ENCODE peak calls at places on chromosomes 11 and 22, in six cellular contexts. One of them, this sample, is unnamed.

GRCh38 chr11:101188801-101189200 is 59.2 kb upstream of the PGR start:
- DNase-seq in right cardiac atrium: no peak
- DNase-seq in brain microvascular endothelial cell: no peak
- DNase-seq in endodermal cell: no peak
- DNase-seq in left ventricle myocardium inferior: no peak
- DNase-seq in heart right ventricle: no peak
- DNase-seq in this sample: no peak

GRCh38 chr11:125517116-125517804 is 21.2 kb upstream of the FEZ1 start:
- DNase-seq in right cardiac atrium: no peak
- DNase-seq in brain microvascular endothelial cell: peak; percentile 83
- DNase-seq in endodermal cell: peak; percentile 96
- DNase-seq in left ventricle myocardium inferior: no peak
- DNase-seq in heart right ventricle: peak; percentile 20
- DNase-seq in this sample: no peak

GRCh38 chr11:22555901-22556300 is 69.7 kb downstream of the FANCF start:
- DNase-seq in right cardiac atrium: no peak
- DNase-seq in brain microvascular endothelial cell: no peak
- DNase-seq in endodermal cell: no peak
- DNase-seq in left ventricle myocardium inferior: no peak
- DNase-seq in heart right ventricle: no peak
- DNase-seq in this sample: no peak

GRCh38 chr11:95659088-95659487 is 130.5 kb downstream of the FAM76B start:
- DNase-seq in right cardiac atrium: no peak
- DNase-seq in brain microvascular endothelial cell: peak; percentile 49
- DNase-seq in endodermal cell: no peak
- DNase-seq in left ventricle myocardium inferior: no peak
- DNase-seq in heart right ventricle: no peak
- DNase-seq in this sample: no peak

GRCh38 chr11:124762077-124762623 is at the start of gene ESAM:
- DNase-seq in right cardiac atrium: peak; percentile 87
- DNase-seq in brain microvascular endothelial cell: no peak
- DNase-seq in endodermal cell: peak; percentile 81
- DNase-seq in left ventricle myocardium inferior: peak; percentile 59
- DNase-seq in heart right ventricle: peak; percentile 67
- DNase-seq in this sample: peak; percentile 86

GRCh38 chr22:10781571-10782403 is 4746.2 kb upstream of the OR11H1 start:
- DNase-seq in right cardiac atrium: no peak
- DNase-seq in brain microvascular endothelial cell: no peak
- DNase-seq in endodermal cell: no peak
- DNase-seq in left ventricle myocardium inferior: no peak
- DNase-seq in heart right ventricle: no peak
- DNase-seq in this sample: no peak

GRCh38 chr11:71962428-71963038 is 33.7 kb downstream of the RNF121 start:
- DNase-seq in right cardiac atrium: no peak
- DNase-seq in brain microvascular endothelial cell: no peak
- DNase-seq in endodermal cell: no peak
- DNase-seq in left ventricle myocardium inferior: no peak
- DNase-seq in heart right ventricle: no peak
- DNase-seq in this sample: no peak

GRCh38 chr11:116842909-116843308 is 5.5 kb upstream of the APOA1 start:
- DNase-seq in right cardiac atrium: no peak
- DNase-seq in brain microvascular endothelial cell: no peak
- DNase-seq in endodermal cell: no peak
- DNase-seq in left ventricle myocardium inferior: no peak
- DNase-seq in heart right ventricle: no peak
- DNase-seq in this sample: no peak

GRCh38 chr11:113728814-113729213 is 22.7 kb upstream of the TMPRSS5 start:
- DNase-seq in right cardiac atrium: no peak
- DNase-seq in brain microvascular endothelial cell: no peak
- DNase-seq in endodermal cell: no peak
- DNase-seq in left ventricle myocardium inferior: no peak
- DNase-seq in heart right ventricle: no peak
- DNase-seq in this sample: no peak

GRCh38 chr11:1486054-1486825 is at the start of gene MOB2:
- DNase-seq in right cardiac atrium: peak; percentile 86
- DNase-seq in brain microvascular endothelial cell: no peak
- DNase-seq in endodermal cell: no peak
- DNase-seq in left ventricle myocardium inferior: peak; percentile 32
- DNase-seq in heart right ventricle: peak; percentile 39
- DNase-seq in this sample: peak; percentile 91

GRCh38 chr22:47295226-47295901 is 532.9 kb downstream of the TBC1D22A start:
- DNase-seq in right cardiac atrium: no peak
- DNase-seq in brain microvascular endothelial cell: no peak
- DNase-seq in endodermal cell: peak; percentile 13
- DNase-seq in left ventricle myocardium inferior: no peak
- DNase-seq in heart right ventricle: no peak
- DNase-seq in this sample: no peak

GRCh38 chr11:71200172-71200716 is 52.1 kb downstream of the SHANK2 start:
- DNase-seq in right cardiac atrium: no peak
- DNase-seq in brain microvascular endothelial cell: no peak
- DNase-seq in endodermal cell: no peak
- DNase-seq in left ventricle myocardium inferior: no peak
- DNase-seq in heart right ventricle: no peak
- DNase-seq in this sample: no peak

GRCh38 chr22:39908737-39909136 is 7.9 kb downstream of the GRAP2 start:
- DNase-seq in right cardiac atrium: no peak
- DNase-seq in brain microvascular endothelial cell: peak; percentile 14
- DNase-seq in endodermal cell: no peak
- DNase-seq in left ventricle myocardium inferior: no peak
- DNase-seq in heart right ventricle: no peak
- DNase-seq in this sample: no peak

GRCh38 chr22:48242461-48242864 is 1480.0 kb downstream of the TBC1D22A start:
- DNase-seq in right cardiac atrium: no peak
- DNase-seq in brain microvascular endothelial cell: no peak
- DNase-seq in endodermal cell: no peak
- DNase-seq in left ventricle myocardium inferior: no peak
- DNase-seq in heart right ventricle: no peak
- DNase-seq in this sample: no peak

GRCh38 chr11:102469196-102469821 is 16.7 kb upstream of the TMEM123 start:
- DNase-seq in right cardiac atrium: no peak
- DNase-seq in brain microvascular endothelial cell: no peak
- DNase-seq in endodermal cell: no peak
- DNase-seq in left ventricle myocardium inferior: no peak
- DNase-seq in heart right ventricle: no peak
- DNase-seq in this sample: no peak

GRCh38 chr22:29339381-29340235 is 24.1 kb upstream of the RASL10A start:
- DNase-seq in right cardiac atrium: no peak
- DNase-seq in brain microvascular endothelial cell: no peak
- DNase-seq in endodermal cell: no peak
- DNase-seq in left ventricle myocardium inferior: no peak
- DNase-seq in heart right ventricle: no peak
- DNase-seq in this sample: no peak
- H3K27ac ChIP-seq in right cardiac atrium: no peak overlapping the region
- H3K27ac ChIP-seq in brain microvascular endothelial cell: no peak overlapping the region
- H3K27ac ChIP-seq in endodermal cell: no peak overlapping the region
- H3K27ac ChIP-seq in left ventricle myocardium inferior: no peak overlapping the region
- H3K27ac ChIP-seq in heart right ventricle: no peak overlapping the region
- H3K27ac ChIP-seq in this sample: no peak overlapping the region

DNA sequence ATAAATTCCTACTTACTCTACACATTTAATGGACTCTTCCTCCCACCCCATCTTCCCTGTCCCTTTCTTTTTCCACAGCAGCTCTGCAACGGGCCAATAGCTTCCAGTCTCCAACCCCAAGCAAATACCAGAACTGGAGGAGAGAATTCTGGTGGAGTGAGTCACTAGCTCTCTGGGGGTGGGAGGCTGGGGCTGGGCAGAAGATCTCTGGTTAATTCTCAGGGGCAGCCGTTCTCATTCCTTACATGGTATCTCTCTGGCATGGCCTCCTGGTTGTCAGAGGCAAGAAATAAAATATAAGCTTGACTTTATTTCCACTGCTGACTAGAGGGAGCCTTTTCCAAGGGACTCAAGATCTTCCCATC is 90.4 kb upstream of the PARVA start:
- DNase-seq in right cardiac atrium: no peak
- DNase-seq in brain microvascular endothelial cell: peak; percentile 94
- DNase-seq in endodermal cell: peak; percentile 80
- DNase-seq in left ventricle myocardium inferior: no peak
- DNase-seq in heart right ventricle: no peak
- DNase-seq in this sample: peak; percentile 85
- H3K4me3 ChIP-seq in right cardiac atrium: no peak overlapping the region
- H3K4me3 ChIP-seq in brain microvascular endothelial cell: peak overlapping the region; percentile 58
- H3K4me3 ChIP-seq in endodermal cell: no peak overlapping the region
- H3K4me3 ChIP-seq in left ventricle myocardium inferior: no peak overlapping the region
- H3K4me3 ChIP-seq in heart right ventricle: no peak overlapping the region
- H3K4me3 ChIP-seq in this sample: no peak overlapping the region

GRCh38 chr11:88300888-88301477 is 36.6 kb downstream of the CTSC start:
- DNase-seq in right cardiac atrium: no peak
- DNase-seq in brain microvascular endothelial cell: no peak
- DNase-seq in endodermal cell: peak; percentile 83
- DNase-seq in left ventricle myocardium inferior: no peak
- DNase-seq in heart right ventricle: no peak
- DNase-seq in this sample: no peak
- H3K27ac ChIP-seq in right cardiac atrium: no peak overlapping the region
- H3K27ac ChIP-seq in brain microvascular endothelial cell: no peak overlapping the region
- H3K27ac ChIP-seq in endodermal cell: no peak overlapping the region
- H3K27ac ChIP-seq in left ventricle myocardium inferior: no peak overlapping the region
- H3K27ac ChIP-seq in heart right ventricle: no peak overlapping the region
- H3K27ac ChIP-seq in this sample: no peak overlapping the region

GRCh38 chr22:45999379-45999971 is 22.5 kb upstream of the WNT7B start:
- DNase-seq in right cardiac atrium: peak; percentile 48
- DNase-seq in brain microvascular endothelial cell: no peak
- DNase-seq in endodermal cell: no peak
- DNase-seq in left ventricle myocardium inferior: peak; percentile 11
- DNase-seq in heart right ventricle: no peak
- DNase-seq in this sample: peak; percentile 50

GRCh38 chr22:46000081-46001027 is 23.4 kb upstream of the WNT7B start:
- DNase-seq in right cardiac atrium: peak; percentile 48
- DNase-seq in brain microvascular endothelial cell: no peak
- DNase-seq in endodermal cell: no peak
- DNase-seq in left ventricle myocardium inferior: peak; percentile 14
- DNase-seq in heart right ventricle: no peak
- DNase-seq in this sample: peak; percentile 61

GRCh38 chr22:46001426-46002106 is 24.6 kb upstream of the WNT7B start:
- DNase-seq in right cardiac atrium: peak; percentile 85
- DNase-seq in brain microvascular endothelial cell: no peak
- DNase-seq in endodermal cell: no peak
- DNase-seq in left ventricle myocardium inferior: peak; percentile 41
- DNase-seq in heart right ventricle: no peak
- DNase-seq in this sample: peak; percentile 85

GRCh38 chr22:46002757-46003270 is 25.9 kb upstream of the WNT7B start:
- DNase-seq in right cardiac atrium: peak; percentile 51
- DNase-seq in brain microvascular endothelial cell: no peak
- DNase-seq in endodermal cell: no peak
- DNase-seq in left ventricle myocardium inferior: peak; percentile 19
- DNase-seq in heart right ventricle: no peak
- DNase-seq in this sample: peak; percentile 81

DNA sequence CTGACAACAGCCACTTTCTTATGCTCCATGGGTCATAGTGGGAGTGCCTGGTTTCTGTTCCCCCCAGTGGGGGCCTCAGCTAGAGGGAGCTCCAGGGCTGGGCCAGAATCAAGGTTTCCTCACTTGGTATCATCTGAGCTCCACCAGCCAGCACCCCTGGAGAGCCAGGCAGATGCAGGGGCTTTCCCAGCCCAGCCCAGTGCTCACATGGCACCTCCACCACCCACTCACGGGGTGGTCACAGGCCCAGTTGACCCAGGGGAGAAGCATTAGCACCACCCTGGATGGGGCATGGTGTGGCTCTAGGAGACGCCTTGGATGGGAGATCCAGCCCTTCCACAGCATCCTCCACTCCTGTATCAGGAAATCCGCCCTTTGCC is 24.1 kb upstream of the WNT7B start:
- DNase-seq in right cardiac atrium: peak; percentile 49
- DNase-seq in brain microvascular endothelial cell: no peak
- DNase-seq in endodermal cell: no peak
- DNase-seq in left ventricle myocardium inferior: no peak
- DNase-seq in heart right ventricle: no peak
- DNase-seq in this sample: peak; percentile 59
- H3K4me3 ChIP-seq in right cardiac atrium: no peak overlapping the region
- H3K4me3 ChIP-seq in brain microvascular endothelial cell: no peak overlapping the region
- H3K4me3 ChIP-seq in endodermal cell: no peak overlapping the region
- H3K4me3 ChIP-seq in left ventricle myocardium inferior: no peak overlapping the region
- H3K4me3 ChIP-seq in heart right ventricle: no peak overlapping the region
- H3K4me3 ChIP-seq in this sample: no peak overlapping the region

GRCh38 chr22:18048441-18048898 is 24.1 kb upstream of the MICAL3 start:
- DNase-seq in right cardiac atrium: no peak
- DNase-seq in brain microvascular endothelial cell: peak; percentile 42
- DNase-seq in endodermal cell: no peak
- DNase-seq in left ventricle myocardium inferior: no peak
- DNase-seq in heart right ventricle: no peak
- DNase-seq in this sample: peak; percentile 71

GRCh38 chr22:18048041-18048440 is 23.7 kb upstream of the MICAL3 start:
- DNase-seq in right cardiac atrium: no peak
- DNase-seq in brain microvascular endothelial cell: no peak
- DNase-seq in endodermal cell: no peak
- DNase-seq in left ventricle myocardium inferior: no peak
- DNase-seq in heart right ventricle: no peak
- DNase-seq in this sample: no peak

GRCh38 chr22:18044548-18045271 is 20.3 kb upstream of the MICAL3 start:
- DNase-seq in right cardiac atrium: peak; percentile 89
- DNase-seq in brain microvascular endothelial cell: peak; percentile 18
- DNase-seq in endodermal cell: no peak
- DNase-seq in left ventricle myocardium inferior: peak; percentile 80
- DNase-seq in heart right ventricle: peak; percentile 76
- DNase-seq in this sample: peak; percentile 93

GRCh38 chr22:18045794-18046193 is 21.4 kb upstream of the MICAL3 start:
- DNase-seq in right cardiac atrium: no peak
- DNase-seq in brain microvascular endothelial cell: no peak
- DNase-seq in endodermal cell: no peak
- DNase-seq in left ventricle myocardium inferior: no peak
- DNase-seq in heart right ventricle: no peak
- DNase-seq in this sample: no peak

DNA sequence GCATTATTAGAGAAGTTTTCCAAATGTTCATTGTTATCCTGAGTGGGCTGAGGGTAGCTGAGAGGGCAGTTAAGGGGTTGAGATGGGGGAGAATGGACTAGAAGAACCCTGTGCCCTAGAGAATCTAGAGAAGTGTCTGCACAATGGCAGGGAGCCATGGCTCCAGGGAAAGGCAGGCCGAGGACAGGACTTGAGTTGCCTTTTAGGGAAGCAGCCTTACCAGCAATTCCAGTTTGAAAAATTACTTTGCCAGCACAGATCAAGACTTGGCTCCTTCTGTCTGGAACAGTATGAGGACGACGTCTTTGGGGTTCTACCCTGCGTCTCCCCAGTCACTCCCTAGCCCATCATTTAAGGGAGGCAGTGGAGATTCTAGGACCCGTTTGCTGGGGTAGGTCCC is 25.7 kb upstream of the MICAL3 start:
- DNase-seq in right cardiac atrium: no peak
- DNase-seq in brain microvascular endothelial cell: no peak
- DNase-seq in endodermal cell: no peak
- DNase-seq in left ventricle myocardium inferior: no peak
- DNase-seq in heart right ventricle: no peak
- DNase-seq in this sample: peak; percentile 8
- H3K27ac ChIP-seq in right cardiac atrium: no peak overlapping the region
- H3K27ac ChIP-seq in brain microvascular endothelial cell: no peak overlapping the region
- H3K27ac ChIP-seq in endodermal cell: no peak overlapping the region
- H3K27ac ChIP-seq in left ventricle myocardium inferior: no peak overlapping the region
- H3K27ac ChIP-seq in heart right ventricle: no peak overlapping the region
- H3K27ac ChIP-seq in this sample: no peak overlapping the region

GRCh38 chr22:41216984-41217383 is 11.9 kb downstream of the L3MBTL2 start:
- DNase-seq in right cardiac atrium: peak; percentile 65
- DNase-seq in brain microvascular endothelial cell: no peak
- DNase-seq in endodermal cell: peak; percentile 38
- DNase-seq in left ventricle myocardium inferior: no peak
- DNase-seq in heart right ventricle: no peak
- DNase-seq in this sample: no peak
- H3K4me3 ChIP-seq in right cardiac atrium: no peak overlapping the region
- H3K4me3 ChIP-seq in brain microvascular endothelial cell: no peak overlapping the region
- H3K4me3 ChIP-seq in endodermal cell: no peak overlapping the region
- H3K4me3 ChIP-seq in left ventricle myocardium inferior: peak overlapping the region; percentile 48
- H3K4me3 ChIP-seq in heart right ventricle: no peak overlapping the region
- H3K4me3 ChIP-seq in this sample: no peak overlapping the region

GRCh38 chr11:80698646-80699045 is 1257.8 kb upstream of the TENM4 start:
- DNase-seq in right cardiac atrium: no peak
- DNase-seq in brain microvascular endothelial cell: no peak
- DNase-seq in endodermal cell: no peak
- DNase-seq in left ventricle myocardium inferior: no peak
- DNase-seq in heart right ventricle: no peak
- DNase-seq in this sample: no peak
- H3K27ac ChIP-seq in right cardiac atrium: no peak overlapping the region
- H3K27ac ChIP-seq in brain microvascular endothelial cell: no peak overlapping the region
- H3K27ac ChIP-seq in endodermal cell: no peak overlapping the region
- H3K27ac ChIP-seq in left ventricle myocardium inferior: no peak overlapping the region
- H3K27ac ChIP-seq in heart right ventricle: no peak overlapping the region
- H3K27ac ChIP-seq in this sample: no peak overlapping the region

This sample was measured in kidney.